ENCODE peak calls at places on chromosome 2, in nine cellular contexts. One of them, this sample, is unnamed.

GRCh38 chr2:39875182-39875913 is 96.3 kb upstream of the THUMPD2 start:
- DNase-seq in GM18507: no peak
- DNase-seq in fibroblast of lung: peak
- DNase-seq in GM12891: no peak
- DNase-seq in ACHN: no peak
- DNase-seq in NCI-H510A: no peak
- DNase-seq in colonic mucosa: peak
- DNase-seq in pancreas: no peak
- DNase-seq in stimulated activated CD4-positive, alpha-beta T cell treated with anti-CD3 and anti-CD28 coated beads, TNF-alpha, amount 100 ng/mL, for 4 hours: no peak
- DNase-seq in this sample: peak

GRCh38 chr2:63587814-63588384 is 378 bp downstream of the WDPCP start:
- DNase-seq in colonic mucosa: no peak
- DNase-seq in stimulated activated CD4-positive, alpha-beta T cell treated with anti-CD3 and anti-CD28 coated beads, TNF-alpha, amount 100 ng/mL, for 4 hours: no peak
- DNase-seq in fibroblast of lung: no peak
- DNase-seq in GM18507: no peak
- DNase-seq in pancreas: no peak
- DNase-seq in NCI-H510A: no peak
- DNase-seq in GM12891: no peak
- DNase-seq in ACHN: no peak
- DNase-seq in this sample: no peak

GRCh38 chr2:8676191-8676914 is 5.5 kb upstream of the ID2 start:
- DNase-seq in pancreas: peak
- DNase-seq in colonic mucosa: peak
- DNase-seq in stimulated activated CD4-positive, alpha-beta T cell treated with anti-CD3 and anti-CD28 coated beads, TNF-alpha, amount 100 ng/mL, for 4 hours: no peak
- DNase-seq in ACHN: no peak
- DNase-seq in GM18507: no peak
- DNase-seq in NCI-H510A: no peak
- DNase-seq in GM12891: no peak
- DNase-seq in fibroblast of lung: peak
- DNase-seq in this sample: peak

GRCh38 chr2:240704651-240705050 is 13.0 kb downstream of the AQP12A start:
- DNase-seq in colonic mucosa: no peak
- DNase-seq in GM18507: no peak
- DNase-seq in NCI-H510A: no peak
- DNase-seq in pancreas: no peak
- DNase-seq in fibroblast of lung: no peak
- DNase-seq in ACHN: no peak
- DNase-seq in GM12891: no peak
- DNase-seq in stimulated activated CD4-positive, alpha-beta T cell treated with anti-CD3 and anti-CD28 coated beads, TNF-alpha, amount 100 ng/mL, for 4 hours: no peak
- DNase-seq in this sample: no peak

GRCh38 chr2:86335865-86336321 is 1.5 kb downstream of the REEP1 start:
- DNase-seq in fibroblast of lung: no peak
- DNase-seq in NCI-H510A: no peak
- DNase-seq in GM18507: no peak
- DNase-seq in pancreas: no peak
- DNase-seq in colonic mucosa: no peak
- DNase-seq in stimulated activated CD4-positive, alpha-beta T cell treated with anti-CD3 and anti-CD28 coated beads, TNF-alpha, amount 100 ng/mL, for 4 hours: no peak
- DNase-seq in ACHN: no peak
- DNase-seq in GM12891: no peak
- DNase-seq in this sample: no peak

GRCh38 chr2:10326707-10327594 is 24.2 kb downstream of the HPCAL1 start:
- DNase-seq in stimulated activated CD4-positive, alpha-beta T cell treated with anti-CD3 and anti-CD28 coated beads, TNF-alpha, amount 100 ng/mL, for 4 hours: no peak
- DNase-seq in NCI-H510A: peak
- DNase-seq in ACHN: no peak
- DNase-seq in GM18507: no peak
- DNase-seq in fibroblast of lung: no peak
- DNase-seq in pancreas: no peak
- DNase-seq in colonic mucosa: no peak
- DNase-seq in GM12891: no peak
- DNase-seq in this sample: no peak

GRCh38 chr2:54675738-54676137 is 47.7 kb upstream of the EML6 start:
- DNase-seq in ACHN: no peak
- DNase-seq in GM18507: no peak
- DNase-seq in GM12891: no peak
- DNase-seq in pancreas: peak
- DNase-seq in NCI-H510A: no peak
- DNase-seq in colonic mucosa: no peak
- DNase-seq in fibroblast of lung: no peak
- DNase-seq in stimulated activated CD4-positive, alpha-beta T cell treated with anti-CD3 and anti-CD28 coated beads, TNF-alpha, amount 100 ng/mL, for 4 hours: no peak
- DNase-seq in this sample: no peak

GRCh38 chr2:96163768-96164429 is 18.7 kb upstream of the DUSP2 start:
- DNase-seq in GM18507: no peak
- DNase-seq in pancreas: no peak
- DNase-seq in colonic mucosa: no peak
- DNase-seq in stimulated activated CD4-positive, alpha-beta T cell treated with anti-CD3 and anti-CD28 coated beads, TNF-alpha, amount 100 ng/mL, for 4 hours: no peak
- DNase-seq in fibroblast of lung: no peak
- DNase-seq in NCI-H510A: no peak
- DNase-seq in GM12891: no peak
- DNase-seq in ACHN: no peak
- DNase-seq in this sample: no peak

GRCh38 chr2:66334237-66335054 is 100.5 kb upstream of the MEIS1 start:
- DNase-seq in GM12891: no peak
- DNase-seq in ACHN: peak
- DNase-seq in fibroblast of lung: peak
- DNase-seq in NCI-H510A: no peak
- DNase-seq in GM18507: no peak
- DNase-seq in stimulated activated CD4-positive, alpha-beta T cell treated with anti-CD3 and anti-CD28 coated beads, TNF-alpha, amount 100 ng/mL, for 4 hours: no peak
- DNase-seq in colonic mucosa: no peak
- DNase-seq in pancreas: no peak
- DNase-seq in this sample: no peak

GRCh38 chr2:64649626-64650025 is 4.1 kb downstream of the SERTAD2 start:
- DNase-seq in colonic mucosa: peak
- DNase-seq in stimulated activated CD4-positive, alpha-beta T cell treated with anti-CD3 and anti-CD28 coated beads, TNF-alpha, amount 100 ng/mL, for 4 hours: no peak
- DNase-seq in ACHN: no peak
- DNase-seq in GM18507: no peak
- DNase-seq in fibroblast of lung: no peak
- DNase-seq in GM12891: no peak
- DNase-seq in pancreas: peak
- DNase-seq in NCI-H510A: no peak
- DNase-seq in this sample: peak

GRCh38 chr2:175111200-175111657 is 56.8 kb downstream of the ATF2 start:
- DNase-seq in GM18507: peak
- DNase-seq in fibroblast of lung: peak
- DNase-seq in pancreas: no peak
- DNase-seq in colonic mucosa: no peak
- DNase-seq in stimulated activated CD4-positive, alpha-beta T cell treated with anti-CD3 and anti-CD28 coated beads, TNF-alpha, amount 100 ng/mL, for 4 hours: no peak
- DNase-seq in NCI-H510A: no peak
- DNase-seq in ACHN: peak
- DNase-seq in GM12891: no peak
- DNase-seq in this sample: peak

GRCh38 chr2:48233005-48233404 is 296.9 kb upstream of the STON1 start:
- DNase-seq in fibroblast of lung: no peak
- DNase-seq in pancreas: no peak
- DNase-seq in stimulated activated CD4-positive, alpha-beta T cell treated with anti-CD3 and anti-CD28 coated beads, TNF-alpha, amount 100 ng/mL, for 4 hours: no peak
- DNase-seq in colonic mucosa: no peak
- DNase-seq in ACHN: no peak
- DNase-seq in GM18507: no peak
- DNase-seq in GM12891: no peak
- DNase-seq in NCI-H510A: no peak
- DNase-seq in this sample: no peak

GRCh38 chr2:200138386-200139184 is 167.9 kb upstream of the SPATS2L start:
- DNase-seq in GM18507: no peak
- DNase-seq in pancreas: no peak
- DNase-seq in colonic mucosa: no peak
- DNase-seq in stimulated activated CD4-positive, alpha-beta T cell treated with anti-CD3 and anti-CD28 coated beads, TNF-alpha, amount 100 ng/mL, for 4 hours: no peak
- DNase-seq in GM12891: no peak
- DNase-seq in ACHN: no peak
- DNase-seq in NCI-H510A: no peak
- DNase-seq in fibroblast of lung: peak
- DNase-seq in this sample: no peak

GRCh38 chr2:152037711-152038110 is 61.1 kb downstream of the CACNB4 start:
- DNase-seq in ACHN: no peak
- DNase-seq in NCI-H510A: no peak
- DNase-seq in colonic mucosa: peak
- DNase-seq in pancreas: no peak
- DNase-seq in GM12891: no peak
- DNase-seq in GM18507: no peak
- DNase-seq in fibroblast of lung: no peak
- DNase-seq in stimulated activated CD4-positive, alpha-beta T cell treated with anti-CD3 and anti-CD28 coated beads, TNF-alpha, amount 100 ng/mL, for 4 hours: no peak
- DNase-seq in this sample: peak

GRCh38 chr2:8544786-8545631 is 136.8 kb upstream of the ID2 start:
- DNase-seq in fibroblast of lung: peak
- DNase-seq in stimulated activated CD4-positive, alpha-beta T cell treated with anti-CD3 and anti-CD28 coated beads, TNF-alpha, amount 100 ng/mL, for 4 hours: peak
- DNase-seq in NCI-H510A: peak
- DNase-seq in GM18507: peak
- DNase-seq in GM12891: peak
- DNase-seq in colonic mucosa: peak
- DNase-seq in ACHN: peak
- DNase-seq in pancreas: peak
- DNase-seq in this sample: peak

GRCh38 chr2:108297436-108298141 is 8.9 kb downstream of the SULT1C2 start:
- DNase-seq in ACHN: peak
- DNase-seq in pancreas: no peak
- DNase-seq in GM12891: no peak
- DNase-seq in fibroblast of lung: peak
- DNase-seq in stimulated activated CD4-positive, alpha-beta T cell treated with anti-CD3 and anti-CD28 coated beads, TNF-alpha, amount 100 ng/mL, for 4 hours: no peak
- DNase-seq in NCI-H510A: no peak
- DNase-seq in colonic mucosa: no peak
- DNase-seq in GM18507: no peak
- DNase-seq in this sample: no peak

GRCh38 chr2:5932556-5933469 is 240.6 kb downstream of the SOX11 start:
- DNase-seq in NCI-H510A: no peak
- DNase-seq in stimulated activated CD4-positive, alpha-beta T cell treated with anti-CD3 and anti-CD28 coated beads, TNF-alpha, amount 100 ng/mL, for 4 hours: no peak
- DNase-seq in pancreas: peak
- DNase-seq in colonic mucosa: no peak
- DNase-seq in GM12891: no peak
- DNase-seq in ACHN: no peak
- DNase-seq in fibroblast of lung: no peak
- DNase-seq in GM18507: no peak
- DNase-seq in this sample: no peak

GRCh38 chr2:132415256-132416079 is 1.1 kb upstream of the GPR39 start:
- DNase-seq in pancreas: no peak
- DNase-seq in ACHN: no peak
- DNase-seq in GM12891: no peak
- DNase-seq in GM18507: no peak
- DNase-seq in fibroblast of lung: no peak
- DNase-seq in stimulated activated CD4-positive, alpha-beta T cell treated with anti-CD3 and anti-CD28 coated beads, TNF-alpha, amount 100 ng/mL, for 4 hours: no peak
- DNase-seq in NCI-H510A: no peak
- DNase-seq in colonic mucosa: peak
- DNase-seq in this sample: peak

GRCh38 chr2:95391641-95392310 is 10.7 kb upstream of the FAHD2A start:
- DNase-seq in GM18507: no peak
- DNase-seq in pancreas: peak
- DNase-seq in colonic mucosa: no peak
- DNase-seq in NCI-H510A: no peak
- DNase-seq in stimulated activated CD4-positive, alpha-beta T cell treated with anti-CD3 and anti-CD28 coated beads, TNF-alpha, amount 100 ng/mL, for 4 hours: no peak
- DNase-seq in GM12891: no peak
- DNase-seq in fibroblast of lung: no peak
- DNase-seq in ACHN: no peak
- DNase-seq in this sample: peak

GRCh38 chr2:55120634-55121359 is 70.5 kb upstream of the RTN4 start:
- DNase-seq in GM12891: no peak
- DNase-seq in pancreas: no peak
- DNase-seq in colonic mucosa: no peak
- DNase-seq in GM18507: no peak
- DNase-seq in stimulated activated CD4-positive, alpha-beta T cell treated with anti-CD3 and anti-CD28 coated beads, TNF-alpha, amount 100 ng/mL, for 4 hours: no peak
- DNase-seq in fibroblast of lung: peak
- DNase-seq in ACHN: no peak
- DNase-seq in NCI-H510A: no peak
- DNase-seq in this sample: peak

GRCh38 chr2:207765960-207766582 is 3.6 kb downstream of the FZD5 start:
- DNase-seq in pancreas: no peak
- DNase-seq in fibroblast of lung: no peak
- DNase-seq in GM18507: no peak
- DNase-seq in NCI-H510A: no peak
- DNase-seq in stimulated activated CD4-positive, alpha-beta T cell treated with anti-CD3 and anti-CD28 coated beads, TNF-alpha, amount 100 ng/mL, for 4 hours: no peak
- DNase-seq in ACHN: no peak
- DNase-seq in GM12891: no peak
- DNase-seq in colonic mucosa: no peak
- DNase-seq in this sample: no peak

GRCh38 chr2:212845941-212846340 is 305.5 kb downstream of the IKZF2 start:
- DNase-seq in colonic mucosa: no peak
- DNase-seq in GM12891: no peak
- DNase-seq in pancreas: no peak
- DNase-seq in fibroblast of lung: peak
- DNase-seq in ACHN: no peak
- DNase-seq in GM18507: no peak
- DNase-seq in NCI-H510A: no peak
- DNase-seq in stimulated activated CD4-positive, alpha-beta T cell treated with anti-CD3 and anti-CD28 coated beads, TNF-alpha, amount 100 ng/mL, for 4 hours: no peak
- DNase-seq in this sample: no peak

GRCh38 chr2:64479259-64480198 is 25.6 kb downstream of the LGALSL start:
- DNase-seq in pancreas: no peak
- DNase-seq in GM18507: no peak
- DNase-seq in fibroblast of lung: no peak
- DNase-seq in GM12891: no peak
- DNase-seq in colonic mucosa: no peak
- DNase-seq in ACHN: no peak
- DNase-seq in NCI-H510A: no peak
- DNase-seq in stimulated activated CD4-positive, alpha-beta T cell treated with anti-CD3 and anti-CD28 coated beads, TNF-alpha, amount 100 ng/mL, for 4 hours: no peak
- DNase-seq in this sample: peak

GRCh38 chr2:129813404-129813803 is 166.1 kb upstream of the RAB6C start:
- DNase-seq in stimulated activated CD4-positive, alpha-beta T cell treated with anti-CD3 and anti-CD28 coated beads, TNF-alpha, amount 100 ng/mL, for 4 hours: no peak
- DNase-seq in fibroblast of lung: no peak
- DNase-seq in colonic mucosa: no peak
- DNase-seq in GM12891: no peak
- DNase-seq in GM18507: no peak
- DNase-seq in NCI-H510A: no peak
- DNase-seq in pancreas: no peak
- DNase-seq in ACHN: no peak
- DNase-seq in this sample: no peak

GRCh38 chr2:240956935-240957655 is 41.3 kb upstream of the SNED1 start:
- DNase-seq in fibroblast of lung: no peak
- DNase-seq in colonic mucosa: no peak
- DNase-seq in ACHN: no peak
- DNase-seq in stimulated activated CD4-positive, alpha-beta T cell treated with anti-CD3 and anti-CD28 coated beads, TNF-alpha, amount 100 ng/mL, for 4 hours: no peak
- DNase-seq in pancreas: peak
- DNase-seq in GM18507: no peak
- DNase-seq in NCI-H510A: no peak
- DNase-seq in GM12891: no peak
- DNase-seq in this sample: no peak

This sample was measured in hepatocyte.